ENCODE peak calls at places on chromosome 3, in nine cellular contexts. O is CMK; N is HFFc6; C is NB4; A is activated CD4-positive, alpha-beta T cell treated with anti-CD3 and anti-CD28 coated beads for 48 hours; T is GM12878; L is cardiac muscle cell; G is brain microvascular endothelial cell; M is HFF-Myc. D is an unnamed sample.

GRCh38 chr3:97935842-97936241 is 36.4 kb downstream of the RIOX2 start:
- DNase-seq in O (no peak), A (no peak), T (no peak), C (no peak), N (no peak), G (no peak), M (no peak), L (no peak), D (no peak)

GRCh38 chr3:30347679-30348216 is 258.7 kb upstream of the TGFBR2 start:
- DNase-seq in C (peak; percentile 40), L (no peak), O (peak; percentile 33), G (peak; percentile 91), A (peak; percentile 60), N (peak; percentile 96), M (peak; percentile 71), T (no peak), D (peak; percentile 66)

GRCh38 chr3:134237454-134238145 is 13.1 kb downstream of the RYK start:
- DNase-seq in O (no peak), G (no peak), N (no peak), T (no peak), A (no peak), L (no peak), C (no peak), M (no peak), D (peak; percentile 28)

GRCh38 chr3:72665701-72666443 is 182.4 kb downstream of the SHQ1 start:
- DNase-seq in T (no peak), A (peak; percentile 74), C (peak; percentile 33), N (peak; percentile 9), O (no peak), G (peak; percentile 41), L (peak; percentile 52), M (no peak), D (no peak)

GRCh38 chr3:186949281-186949982 is 19.1 kb downstream of the ST6GAL1 start:
- DNase-seq in N (no peak), L (no peak), C (no peak), T (no peak), A (no peak), M (no peak), G (peak; percentile 29), O (no peak), D (no peak)

GRCh38 chr3:196219194-196219969 is 3.0 kb downstream of the SLC51A start:
- DNase-seq in G (peak; percentile 98), C (peak; percentile 98), L (no peak), T (peak; percentile 64), A (peak; percentile 72), O (no peak), M (peak; percentile 89), N (peak; percentile 95), D (peak; percentile 84)

GRCh38 chr3:12719984-12720656 is 38.9 kb downstream of the TMEM40 start:
- DNase-seq in G (peak; percentile 90), O (peak; percentile 46), L (peak; percentile 93), N (peak; percentile 83), T (no peak), A (peak; percentile 75), C (peak; percentile 79), M (peak; percentile 71), D (peak; percentile 58)

GRCh38 chr3:15982667-15983145 is 184.9 kb upstream of the ANKRD28 start:
- DNase-seq in O (no peak), L (no peak), C (no peak), A (no peak), G (peak; percentile 90), T (no peak), N (peak; percentile 98), M (peak; percentile 88), D (peak; percentile 89)

GRCh38 chr3:188915137-188915536 is 256.6 kb upstream of the TPRG1 start:
- DNase-seq in G (no peak), M (no peak), C (no peak), A (no peak), T (no peak), L (no peak), O (no peak), N (no peak), D (no peak)

GRCh38 chr3:72143322-72143721 is 358.4 kb upstream of the PROK2 start:
- DNase-seq in N (no peak), A (no peak), L (no peak), M (no peak), O (no peak), C (no peak), G (peak; percentile 77), T (no peak), D (no peak)

GRCh38 chr3:23612296-23612891 is 193.4 kb upstream of the UBE2E1 start:
- DNase-seq in G (peak; percentile 40), O (no peak), N (peak; percentile 48), M (no peak), T (no peak), C (no peak), A (no peak), L (peak; percentile 41), D (no peak)

GRCh38 chr3:155079795-155080546 is at the start of gene MME:
- DNase-seq in M (peak; percentile 78), L (peak; percentile 70), C (no peak), O (no peak), N (peak; percentile 55), A (no peak), T (no peak), G (peak; percentile 27), D (peak; percentile 67)

D was measured in GM04504.